ENCODE peak calls at places on chromosomes 3 and 15, in five cellular contexts. E is HS-5; T is AG08396; R is CD4-positive, alpha-beta memory T cell; N is A172. W is an unnamed sample.

GRCh38 chr15:78749831-78750230 is 61.4 kb downstream of the ADAMTS7 start:
- DNase-seq in N (no peak), E (no peak), R (no peak), T (no peak), W (no peak)

GRCh38 chr15:68401496-68402431 is 30.2 kb downstream of the ITGA11 start:
- DNase-seq in N (no peak), E (no peak), T (no peak), R (no peak), W (no peak)

GRCh38 chr15:77506311-77507150 is 85.8 kb downstream of the HMG20A start:
- DNase-seq in E (no peak), R (no peak), T (no peak), N (no peak), W (no peak)

GRCh38 chr15:63601026-63601726 is 4.0 kb downstream of the FBXL22 start:
- DNase-seq in R (peak), T (peak), N (no peak), E (no peak), W (peak)

GRCh38 chr3:65338571-65338970 is 650.8 kb upstream of the ADAMTS9 start:
- DNase-seq in E (no peak), N (no peak), T (no peak), R (no peak), W (no peak)

GRCh38 chr15:47514251-47514652 is 203.1 kb upstream of the SEMA6D start:
- DNase-seq in R (no peak), E (peak), N (no peak), T (peak), W (peak)

GRCh38 chr3:170320471-170321121 is 36.9 kb upstream of the SKIL start:
- DNase-seq in R (no peak), T (no peak), E (no peak), N (no peak), W (no peak)

GRCh38 chr15:65195542-65196026 is 10.4 kb upstream of the CLPX start:
- DNase-seq in N (no peak), T (no peak), R (no peak), E (no peak), W (no peak)

GRCh38 chr3:197809356-197810020 is 18.4 kb downstream of the LRCH3 start:
- DNase-seq in R (no peak), E (no peak), N (peak), T (peak), W (no peak)

GRCh38 chr3:135895734-135896121 is 69.8 kb upstream of the PPP2R3A start:
- DNase-seq in N (no peak), E (no peak), R (no peak), T (no peak), W (no peak)

GRCh38 chr3:160686955-160687535 is 10.1 kb downstream of the ARL14 start:
- DNase-seq in T (no peak), E (no peak), N (peak), R (peak), W (no peak)

GRCh38 chr3:18656866-18657265 is 231.7 kb upstream of the SATB1 start:
- DNase-seq in E (no peak), T (no peak), N (no peak), R (no peak), W (no peak)

GRCh38 chr3:66416556-66417304 is 84.1 kb downstream of the LRIG1 start:
- DNase-seq in T (no peak), N (no peak), R (no peak), E (no peak), W (no peak)

GRCh38 chr3:99789322-99789721 is 28.3 kb upstream of the CMSS1 start:
- DNase-seq in R (peak), E (no peak), T (peak), N (peak), W (peak)

GRCh38 chr3:70989174-70989573 is 594.4 kb downstream of the FOXP1 start:
- DNase-seq in N (peak), R (no peak), T (no peak), E (no peak), W (no peak)

GRCh38 chr3:148758303-148758884 is 60.7 kb downstream of the AGTR1 start:
- DNase-seq in R (no peak), E (no peak), N (no peak), T (no peak), W (no peak)

GRCh38 chr15:31434418-31435255 is 108.0 kb downstream of the KLF13 start:
- DNase-seq in R (peak), N (peak), T (peak), E (no peak), W (peak)

GRCh38 chr15:60635507-60636352 is 156.8 kb upstream of the ICE2 start:
- DNase-seq in R (no peak), E (no peak), N (peak), T (no peak), W (peak)

GRCh38 chr3:137110392-137110996 is 152.7 kb downstream of the IL20RB start:
- DNase-seq in N (peak), T (peak), R (no peak), E (no peak), W (no peak)

GRCh38 chr15:68666120-68666811 is 87.5 kb downstream of the CORO2B start:
- DNase-seq in R (no peak), E (no peak), T (no peak), N (no peak), W (no peak)

GRCh38 chr15:78565951-78566774 is 843 bp downstream of the CHRNA5 start:
- DNase-seq in R (peak), N (peak), E (peak), T (peak), W (no peak)

GRCh38 chr3:73504255-73504654 is 120.5 kb downstream of the PDZRN3 start:
- DNase-seq in T (no peak), E (no peak), R (no peak), N (no peak), W (no peak)

GRCh38 chr3:125146601-125147490 is 65.7 kb downstream of the SLC12A8 start:
- DNase-seq in R (no peak), E (no peak), T (no peak), N (no peak), W (no peak)

GRCh38 chr15:42584031-42584765 is 8.8 kb downstream of the STARD9 start:
- DNase-seq in T (no peak), N (peak), R (no peak), E (no peak), W (no peak)

GRCh38 chr3:57164217-57164605 is 942 bp downstream of the IL17RD start:
- DNase-seq in N (no peak), T (no peak), E (no peak), R (peak), W (no peak)

GRCh38 chr3:141114816-141115458 is 63.8 kb downstream of the SPSB4 start:
- DNase-seq in T (no peak), N (no peak), E (no peak), R (no peak), W (no peak)

GRCh38 chr3:182925330-182925943 is 54.9 kb downstream of the DCUN1D1 start:
- DNase-seq in R (no peak), T (no peak), N (no peak), E (no peak), W (no peak)

GRCh38 chr3:12428131-12428530 is 56.1 kb upstream of the TSEN2 start:
- DNase-seq in N (no peak), T (no peak), R (no peak), E (no peak), W (no peak)

GRCh38 chr3:112464264-112464663 is 35.0 kb downstream of the BTLA start:
- DNase-seq in T (no peak), E (no peak), N (peak), R (peak), W (no peak)

GRCh38 chr3:114879059-114880031 is 267.7 kb downstream of the ZBTB20 start:
- DNase-seq in N (peak), T (no peak), E (peak), R (no peak), W (peak)

GRCh38 chr15:39580630-39581500 is at the start of gene THBS1:
- DNase-seq in T (peak), E (peak), R (no peak), N (peak), W (peak)

GRCh38 chr15:60017538-60018199 is 13.6 kb downstream of the FOXB1 start:
- DNase-seq in N (peak), E (peak), R (no peak), T (no peak), W (no peak)

W was measured in MG63.